ENCODE peak calls at places on chromosomes 13 and 19, in seven cellular contexts. One of them, this sample, is unnamed. For H3K27me3 and H3K36me3, the result is how much of the 10 kb centered on the place peaks cover.

GRCh38 chr19:46494115-46494935 is 1.3 kb downstream of the PNMA8B start:
- DNase-seq in fibroblast of lung: no peak
- DNase-seq in GM23338: peak
- DNase-seq in GM12878: no peak
- DNase-seq in mammary epithelial cell: no peak
- DNase-seq in PC-3: no peak
- DNase-seq in IMR-90: no peak
- DNase-seq in this sample: peak

GRCh38 chr13:40306817-40307216 is 359.6 kb downstream of the FOXO1 start:
- DNase-seq in fibroblast of lung: no peak
- DNase-seq in GM23338: no peak
- DNase-seq in GM12878: no peak
- DNase-seq in mammary epithelial cell: peak
- DNase-seq in PC-3: no peak
- DNase-seq in IMR-90: no peak
- DNase-seq in this sample: no peak

GRCh38 chr13:112012705-112013085 is 54.3 kb upstream of the SOX1 start:
- DNase-seq in fibroblast of lung: no peak
- DNase-seq in GM23338: no peak
- DNase-seq in GM12878: no peak
- DNase-seq in mammary epithelial cell: no peak
- DNase-seq in PC-3: no peak
- DNase-seq in IMR-90: no peak
- DNase-seq in this sample: no peak

GRCh38 chr19:38683393-38684077 is 36.1 kb downstream of the ACTN4 start:
- DNase-seq in fibroblast of lung: peak
- DNase-seq in GM23338: peak
- DNase-seq in GM12878: no peak
- DNase-seq in mammary epithelial cell: peak
- DNase-seq in PC-3: peak
- DNase-seq in IMR-90: peak
- DNase-seq in this sample: peak

GRCh38 chr13:73657821-73658540 is 476.2 kb downstream of the KLF12 start:
- DNase-seq in fibroblast of lung: peak
- DNase-seq in GM23338: no peak
- DNase-seq in GM12878: no peak
- DNase-seq in mammary epithelial cell: no peak
- DNase-seq in PC-3: no peak
- DNase-seq in IMR-90: no peak
- DNase-seq in this sample: no peak

GRCh38 chr19:39425744-39426143 is 10.0 kb downstream of the RPS16 start:
- DNase-seq in fibroblast of lung: no peak
- DNase-seq in GM23338: no peak
- DNase-seq in GM12878: no peak
- DNase-seq in mammary epithelial cell: no peak
- DNase-seq in PC-3: no peak
- DNase-seq in IMR-90: no peak
- DNase-seq in this sample: peak

GRCh38 chr13:93116809-93117208 is 109.8 kb upstream of the GPC6 start:
- DNase-seq in fibroblast of lung: no peak
- DNase-seq in GM23338: peak
- DNase-seq in GM12878: no peak
- DNase-seq in mammary epithelial cell: no peak
- DNase-seq in PC-3: peak
- DNase-seq in IMR-90: no peak
- DNase-seq in this sample: no peak

GRCh38 chr13:64723735-64724134 is 2506.4 kb downstream of the PCDH9 start:
- DNase-seq in fibroblast of lung: peak
- DNase-seq in GM23338: peak
- DNase-seq in GM12878: no peak
- DNase-seq in mammary epithelial cell: peak
- DNase-seq in PC-3: peak
- DNase-seq in IMR-90: peak
- DNase-seq in this sample: no peak

GRCh38 chr13:28268800-28269223 is 130.5 kb downstream of the PAN3 start:
- DNase-seq in fibroblast of lung: no peak
- DNase-seq in GM23338: no peak
- DNase-seq in GM12878: peak
- DNase-seq in mammary epithelial cell: no peak
- DNase-seq in PC-3: no peak
- DNase-seq in IMR-90: no peak
- DNase-seq in this sample: no peak

GRCh38 chr13:31885994-31886393 is 145.6 kb upstream of the FRY start:
- DNase-seq in fibroblast of lung: peak
- DNase-seq in GM23338: no peak
- DNase-seq in GM12878: no peak
- DNase-seq in mammary epithelial cell: no peak
- DNase-seq in PC-3: no peak
- DNase-seq in IMR-90: peak
- DNase-seq in this sample: no peak

GRCh38 chr19:14149011-14149410 is 12.6 kb upstream of the ASF1B start:
- DNase-seq in fibroblast of lung: no peak
- DNase-seq in GM23338: no peak
- DNase-seq in GM12878: no peak
- DNase-seq in mammary epithelial cell: no peak
- DNase-seq in PC-3: no peak
- DNase-seq in IMR-90: no peak
- DNase-seq in this sample: peak

GRCh38 chr13:65508745-65509144 is 1721.4 kb downstream of the PCDH9 start:
- DNase-seq in fibroblast of lung: no peak
- DNase-seq in GM23338: no peak
- DNase-seq in GM12878: no peak
- DNase-seq in mammary epithelial cell: no peak
- DNase-seq in PC-3: no peak
- DNase-seq in IMR-90: no peak
- DNase-seq in this sample: no peak

GRCh38 chr19:29489182-29489951 is 36.4 kb upstream of the VSTM2B start:
- DNase-seq in fibroblast of lung: no peak
- DNase-seq in GM23338: no peak
- DNase-seq in GM12878: no peak
- DNase-seq in mammary epithelial cell: no peak
- DNase-seq in PC-3: no peak
- DNase-seq in IMR-90: no peak
- DNase-seq in this sample: no peak

GRCh38 chr19:27705896-27706295 is 1507.1 kb downstream of the UQCRFS1 start:
- DNase-seq in fibroblast of lung: no peak
- DNase-seq in GM23338: no peak
- DNase-seq in GM12878: no peak
- DNase-seq in mammary epithelial cell: no peak
- DNase-seq in PC-3: no peak
- DNase-seq in IMR-90: no peak
- DNase-seq in this sample: no peak

GRCh38 chr19:9183000-9183399 is 4.2 kb downstream of the OR7D2 start:
- DNase-seq in fibroblast of lung: no peak
- DNase-seq in GM23338: no peak
- DNase-seq in GM12878: no peak
- DNase-seq in mammary epithelial cell: no peak
- DNase-seq in PC-3: no peak
- DNase-seq in IMR-90: no peak
- DNase-seq in this sample: no peak

GRCh38 chr19:9189538-9189937 is 10.8 kb downstream of the OR7D2 start:
- DNase-seq in fibroblast of lung: no peak
- DNase-seq in GM23338: no peak
- DNase-seq in GM12878: no peak
- DNase-seq in mammary epithelial cell: no peak
- DNase-seq in PC-3: no peak
- DNase-seq in IMR-90: no peak
- DNase-seq in this sample: no peak

GRCh38 chr19:9187191-9187590 is 8.4 kb downstream of the OR7D2 start:
- DNase-seq in fibroblast of lung: no peak
- DNase-seq in GM23338: no peak
- DNase-seq in GM12878: no peak
- DNase-seq in mammary epithelial cell: no peak
- DNase-seq in PC-3: no peak
- DNase-seq in IMR-90: no peak
- DNase-seq in this sample: no peak
- H3K27me3 ChIP-seq in fibroblast of lung: under half
- H3K27me3 ChIP-seq in GM23338: under half
- H3K27me3 ChIP-seq in GM12878: under half
- H3K27me3 ChIP-seq in mammary epithelial cell: under half
- H3K27me3 ChIP-seq in PC-3: under half
- H3K27me3 ChIP-seq in IMR-90: under half
- H3K27me3 ChIP-seq in this sample: under half

GRCh38 chr19:57506163-57506562 is 6.4 kb downstream of the ZNF773 start:
- DNase-seq in fibroblast of lung: no peak
- DNase-seq in GM23338: no peak
- DNase-seq in GM12878: no peak
- DNase-seq in mammary epithelial cell: no peak
- DNase-seq in PC-3: no peak
- DNase-seq in IMR-90: no peak
- DNase-seq in this sample: no peak

GRCh38 chr19:57515218-57515617 is 11.9 kb upstream of the ZNF549 start:
- DNase-seq in fibroblast of lung: no peak
- DNase-seq in GM23338: no peak
- DNase-seq in GM12878: no peak
- DNase-seq in mammary epithelial cell: no peak
- DNase-seq in PC-3: no peak
- DNase-seq in IMR-90: no peak
- DNase-seq in this sample: no peak

GRCh38 chr19:57512845-57513244 is 13.1 kb downstream of the ZNF773 start:
- DNase-seq in fibroblast of lung: peak
- DNase-seq in GM23338: peak
- DNase-seq in GM12878: no peak
- DNase-seq in mammary epithelial cell: no peak
- DNase-seq in PC-3: no peak
- DNase-seq in IMR-90: peak
- DNase-seq in this sample: no peak

DNA sequence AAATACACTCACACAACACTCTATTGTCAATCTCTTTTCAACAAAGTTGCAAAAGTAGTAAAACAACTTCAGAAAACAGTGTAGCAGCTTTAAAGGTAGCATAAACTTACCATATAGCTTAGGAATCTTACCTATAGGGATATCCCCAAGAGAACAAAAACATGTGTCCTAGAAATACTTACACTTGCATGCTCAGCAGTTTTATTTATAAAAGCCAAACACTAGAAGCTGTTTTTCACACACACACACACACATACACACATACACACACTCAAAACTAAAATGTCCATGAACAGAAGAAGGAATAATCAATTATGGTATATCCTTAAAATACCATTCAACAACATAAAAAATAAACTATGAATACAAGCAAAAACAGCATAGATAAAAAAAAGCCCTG is 11.7 kb downstream of the ZNF773 start:
- DNase-seq in fibroblast of lung: no peak
- DNase-seq in GM23338: no peak
- DNase-seq in GM12878: no peak
- DNase-seq in mammary epithelial cell: no peak
- DNase-seq in PC-3: no peak
- DNase-seq in IMR-90: no peak
- DNase-seq in this sample: no peak
- H3K36me3 ChIP-seq in fibroblast of lung: under half
- H3K36me3 ChIP-seq in GM23338: under half
- H3K36me3 ChIP-seq in GM12878: under half
- H3K36me3 ChIP-seq in mammary epithelial cell: under half
- H3K36me3 ChIP-seq in PC-3: half or more
- H3K36me3 ChIP-seq in IMR-90: under half
- H3K36me3 ChIP-seq in this sample: under half

DNA sequence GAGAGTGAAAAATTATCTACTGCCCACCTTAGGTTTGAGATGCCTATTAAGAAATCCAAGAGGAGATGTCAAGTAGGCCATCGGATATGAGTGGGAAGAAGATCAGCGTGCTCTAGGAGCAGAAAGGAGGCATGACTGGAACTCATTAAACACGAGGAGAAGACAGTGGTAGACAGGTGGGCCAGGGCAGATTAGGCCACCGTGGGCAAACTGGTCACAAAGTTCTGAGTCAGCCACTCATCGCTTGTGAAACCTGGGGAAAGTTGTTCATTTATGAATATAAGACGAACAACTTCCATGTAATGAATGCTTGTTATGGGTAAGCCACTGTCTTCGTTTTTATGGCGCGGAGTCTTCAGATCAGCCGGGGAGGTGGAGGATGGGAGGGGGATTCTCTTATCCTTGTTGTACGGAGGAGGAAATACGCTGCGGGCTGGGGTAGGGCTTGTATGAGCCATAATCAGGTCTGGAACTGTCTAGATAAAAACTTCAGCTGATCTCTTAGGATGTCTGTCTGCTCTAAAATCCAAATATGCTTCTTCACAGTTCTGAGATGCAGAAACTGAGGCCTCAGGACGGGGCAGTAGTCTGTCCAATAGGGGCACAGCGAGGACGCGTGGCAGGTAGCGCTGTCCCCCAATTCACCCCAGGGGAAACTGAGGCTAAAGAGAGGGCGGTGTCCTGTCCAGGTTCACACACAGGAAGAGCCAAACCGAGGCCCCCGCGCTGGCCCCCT is 1.1 kb upstream of the ZNF444 start:
- DNase-seq in fibroblast of lung: no peak
- DNase-seq in GM23338: no peak
- DNase-seq in GM12878: no peak
- DNase-seq in mammary epithelial cell: peak
- DNase-seq in PC-3: no peak
- DNase-seq in IMR-90: no peak
- DNase-seq in this sample: peak
- H2AFZ ChIP-seq in fibroblast of lung: peak
- H2AFZ ChIP-seq in GM23338: peak
- H2AFZ ChIP-seq in GM12878: peak
- H2AFZ ChIP-seq in mammary epithelial cell: peak
- H2AFZ ChIP-seq in PC-3: peak
- H2AFZ ChIP-seq in IMR-90: peak
- H2AFZ ChIP-seq in this sample: peak

GRCh38 chr19:49924004-49924880 is 4.8 kb upstream of the ATF5 start:
- DNase-seq in fibroblast of lung: no peak
- DNase-seq in GM23338: no peak
- DNase-seq in GM12878: peak
- DNase-seq in mammary epithelial cell: no peak
- DNase-seq in PC-3: no peak
- DNase-seq in IMR-90: no peak
- DNase-seq in this sample: peak

GRCh38 chr19:49927526-49928264 is 1.3 kb upstream of the ATF5 start:
- DNase-seq in fibroblast of lung: no peak
- DNase-seq in GM23338: no peak
- DNase-seq in GM12878: no peak
- DNase-seq in mammary epithelial cell: no peak
- DNase-seq in PC-3: no peak
- DNase-seq in IMR-90: no peak
- DNase-seq in this sample: no peak

GRCh38 chr19:49929121-49929610 is at the start of the genes ATF5 and NUP62:
- DNase-seq in fibroblast of lung: peak
- DNase-seq in GM23338: peak
- DNase-seq in GM12878: peak
- DNase-seq in mammary epithelial cell: peak
- DNase-seq in PC-3: peak
- DNase-seq in IMR-90: peak
- DNase-seq in this sample: peak

GRCh38 chr19:49925486-49925885 is 3.5 kb upstream of the ATF5 start:
- DNase-seq in fibroblast of lung: no peak
- DNase-seq in GM23338: no peak
- DNase-seq in GM12878: no peak
- DNase-seq in mammary epithelial cell: no peak
- DNase-seq in PC-3: no peak
- DNase-seq in IMR-90: no peak
- DNase-seq in this sample: no peak

DNA sequence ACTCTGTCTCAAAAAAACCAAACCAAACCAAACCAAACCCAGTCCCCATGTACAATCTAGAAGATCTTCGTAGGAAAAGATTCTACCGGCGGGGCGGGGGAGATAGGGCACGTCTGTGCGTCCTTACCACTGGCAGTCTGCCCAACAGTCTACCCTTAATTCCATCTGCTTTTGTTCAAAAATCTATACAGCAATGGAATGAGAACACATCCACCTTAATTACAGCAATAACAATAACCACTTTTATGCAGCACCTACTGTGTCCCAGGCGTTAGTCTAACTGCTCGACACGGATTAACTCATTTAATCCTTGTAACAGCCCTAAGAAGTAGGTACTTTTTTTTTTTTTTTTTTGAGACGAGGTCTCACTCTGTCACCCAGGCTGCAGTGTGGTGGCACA is 2.5 kb upstream of the ATF5 start:
- DNase-seq in fibroblast of lung: no peak
- DNase-seq in GM23338: no peak
- DNase-seq in GM12878: no peak
- DNase-seq in mammary epithelial cell: no peak
- DNase-seq in PC-3: no peak
- DNase-seq in IMR-90: no peak
- DNase-seq in this sample: no peak
- H3K27me3 ChIP-seq in fibroblast of lung: under half
- H3K27me3 ChIP-seq in GM23338: under half
- H3K27me3 ChIP-seq in GM12878: under half
- H3K27me3 ChIP-seq in mammary epithelial cell: under half
- H3K27me3 ChIP-seq in PC-3: under half
- H3K27me3 ChIP-seq in IMR-90: under half
- H3K27me3 ChIP-seq in this sample: under half